ENCODE peak calls at places on chromosome 5, in six cellular contexts. M is GM12892, C is K562, W is SK-N-SH, I is GM12878, S is HepG2. D is an unnamed sample.

GRCh38 chr5:113574417-113574816 is 60.9 kb downstream of the YTHDC2 start:
- DNase-seq in M (no peak), C (peak; percentile 35), W (no peak), I (no peak), S (no peak), D (no peak)

GRCh38 chr5:31362931-31363568 is 168.8 kb downstream of the DROSHA start:
- DNase-seq in M (no peak), C (no peak), W (no peak), I (no peak), S (no peak), D (no peak)

GRCh38 chr5:141094481-141095262 is at the start of gene PCDHB2:
- DNase-seq in M (no peak), C (peak; percentile 37), W (peak; percentile 42), I (no peak), S (peak; percentile 79), D (no peak)

GRCh38 chr5:33981408-33982171 is 2.9 kb downstream of the SLC45A2 start:
- DNase-seq in M (no peak), C (no peak), W (no peak), I (no peak), S (no peak), D (no peak)

GRCh38 chr5:34522599-34523381 is 133.3 kb upstream of the RAI14 start:
- DNase-seq in M (peak; percentile 45), C (peak; percentile 88), W (peak; percentile 64), I (no peak), S (peak; percentile 65), D (peak; percentile 49)

GRCh38 chr5:173963107-173963506 is 25.9 kb upstream of the C5orf47 start:
- DNase-seq in M (no peak), C (no peak), W (no peak), I (no peak), S (no peak), D (no peak)

GRCh38 chr5:154058055-154059038 is 19.6 kb downstream of the MFAP3 start:
- DNase-seq in M (no peak), C (peak; percentile 18), W (no peak), I (peak; percentile 63), S (no peak), D (no peak)

GRCh38 chr5:89289604-89290003 is 406.6 kb upstream of the MEF2C start:
- DNase-seq in M (no peak), C (no peak), W (no peak), I (no peak), S (no peak), D (no peak)

GRCh38 chr5:127957183-127957582 is 126.4 kb upstream of the SLC12A2 start:
- DNase-seq in M (no peak), C (no peak), W (peak; percentile 53), I (no peak), S (peak; percentile 10), D (no peak)

GRCh38 chr5:111133436-111133751 is 41.2 kb downstream of the WDR36 start:
- DNase-seq in M (no peak), C (no peak), W (peak; percentile 17), I (no peak), S (no peak), D (no peak)

GRCh38 chr5:125550237-125550636 is 803.8 kb upstream of the ZNF608 start:
- DNase-seq in M (no peak), C (no peak), W (peak; percentile 35), I (no peak), S (no peak), D (no peak)

GRCh38 chr5:92886751-92887150 is 694.3 kb downstream of the NR2F1-AS1 start:
- DNase-seq in M (no peak), C (no peak), W (no peak), I (no peak), S (no peak), D (no peak)

GRCh38 chr5:93188876-93189485 is 392.0 kb downstream of the NR2F1-AS1 start:
- DNase-seq in M (no peak), C (no peak), W (no peak), I (no peak), S (no peak), D (no peak)

GRCh38 chr5:37774912-37775483 is 64.8 kb downstream of the GDNF start:
- DNase-seq in M (no peak), C (peak; percentile 64), W (no peak), I (peak; percentile 5), S (peak; percentile 13), D (no peak)

GRCh38 chr5:73591698-73592501 is 26.4 kb downstream of the UTP15 start:
- DNase-seq in M (no peak), C (no peak), W (peak; percentile 19), I (no peak), S (no peak), D (no peak)

GRCh38 chr5:4212981-4213819 is 617.6 kb downstream of the IRX1 start:
- DNase-seq in M (no peak), C (no peak), W (no peak), I (no peak), S (no peak), D (no peak)

GRCh38 chr5:110549301-110549700 is 177.2 kb downstream of the TMEM232 start:
- DNase-seq in M (no peak), C (no peak), W (no peak), I (no peak), S (no peak), D (no peak)

GRCh38 chr5:113040672-113041071 is 64.1 kb downstream of the DCP2 start:
- DNase-seq in M (no peak), C (no peak), W (no peak), I (no peak), S (no peak), D (no peak)

GRCh38 chr5:39712316-39713223 is 287.8 kb upstream of the DAB2 start:
- DNase-seq in M (no peak), C (no peak), W (no peak), I (no peak), S (no peak), D (no peak)

GRCh38 chr5:39716532-39716971 is 291.8 kb upstream of the DAB2 start:
- DNase-seq in M (no peak), C (peak; percentile 46), W (peak; percentile 26), I (no peak), S (peak; percentile 67), D (no peak)

GRCh38 chr5:39714036-39714698 is 289.4 kb upstream of the DAB2 start:
- DNase-seq in M (no peak), C (peak; percentile 64), W (peak; percentile 8), I (peak; percentile 3), S (peak; percentile 41), D (no peak)

GRCh38 chr5:39717186-39717897 is 292.6 kb upstream of the DAB2 start:
- DNase-seq in M (no peak), C (no peak), W (no peak), I (no peak), S (no peak), D (no peak)

DNA sequence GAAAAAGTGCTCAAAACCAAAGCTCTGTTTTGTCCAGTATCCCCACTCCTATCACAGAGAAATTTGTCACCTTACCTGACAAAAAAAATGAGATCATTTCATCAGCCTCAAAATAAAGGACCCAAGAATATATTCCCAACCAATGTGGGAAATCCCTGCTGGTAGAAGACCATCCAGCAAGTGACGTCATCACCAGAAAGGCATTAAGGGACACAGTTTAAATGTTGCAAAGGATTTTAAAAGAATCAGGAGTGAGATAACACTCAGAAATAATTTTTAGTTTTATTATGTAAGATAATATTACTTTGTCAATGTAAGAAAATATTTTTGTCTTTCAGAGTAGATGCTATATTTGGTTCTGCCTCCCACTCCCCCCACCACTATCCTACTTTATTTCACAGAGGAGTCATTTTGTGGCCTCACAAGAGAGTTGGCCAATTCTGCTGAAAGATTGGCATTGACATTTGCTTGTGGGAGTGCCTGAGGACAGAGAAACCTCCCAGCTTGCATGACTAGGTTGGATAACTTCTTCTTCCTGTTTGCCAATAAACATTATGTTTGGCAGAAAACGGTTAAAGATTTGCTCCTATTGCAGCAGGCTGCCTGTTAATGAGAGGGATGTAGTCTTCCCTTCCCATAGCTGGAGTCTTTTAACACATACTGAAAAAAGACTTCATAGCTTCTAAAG is 288.6 kb upstream of the DAB2 start:
- DNase-seq in M (no peak), C (no peak), W (no peak), I (no peak), S (no peak), D (no peak)
- TF ChIP-seq TAF1 in M (no peak), C (no peak), W (no peak), I (no peak), S (no peak), D (no peak)

GRCh38 chr5:90613918-90614504 is 55.4 kb downstream of the ADGRV1 start:
- DNase-seq in M (no peak), C (peak; percentile 49), W (no peak), I (no peak), S (no peak), D (no peak)
- TF ChIP-seq TAF1 in M (no peak), C (no peak), W (no peak), I (no peak), S (no peak), D (no peak)

GRCh38 chr5:142515036-142515435 is 170.9 kb downstream of the FGF1 start:
- DNase-seq in M (no peak), C (no peak), W (no peak), I (no peak), S (no peak), D (no peak)

GRCh38 chr5:142511318-142511717 is 174.6 kb downstream of the FGF1 start:
- DNase-seq in M (no peak), C (no peak), W (no peak), I (no peak), S (no peak), D (no peak)

GRCh38 chr5:142512041-142512679 is 173.7 kb downstream of the FGF1 start:
- DNase-seq in M (no peak), C (no peak), W (no peak), I (no peak), S (no peak), D (no peak)

GRCh38 chr5:142514196-142514595 is 171.7 kb downstream of the FGF1 start:
- DNase-seq in M (no peak), C (no peak), W (no peak), I (no peak), S (no peak), D (no peak)

DNA sequence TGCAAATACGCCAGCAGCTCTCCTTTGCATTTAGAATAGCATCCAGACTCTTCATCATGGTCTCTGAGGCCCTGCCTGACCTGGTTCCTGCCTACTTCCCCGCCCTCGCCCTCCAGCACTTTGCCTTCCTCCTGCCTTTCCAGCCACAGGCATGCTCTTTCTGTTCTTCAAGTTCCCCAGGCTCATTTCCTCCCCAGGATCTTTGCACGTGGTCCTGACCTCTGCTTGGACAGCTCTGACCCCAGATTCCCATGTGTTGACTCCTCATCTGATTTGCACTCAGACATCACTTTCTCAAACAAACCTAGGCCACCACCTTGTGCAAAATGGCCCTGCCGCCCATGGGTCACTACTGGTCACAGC is 173.2 kb downstream of the FGF1 start:
- DNase-seq in M (no peak), C (no peak), W (no peak), I (no peak), S (peak; percentile 34), D (no peak)
- TF ChIP-seq TAF1 in M (no peak), C (no peak), W (no peak), I (no peak), S (no peak), D (no peak)

GRCh38 chr5:21826884-21827283 is 1026.3 kb downstream of the CDH12 start:
- DNase-seq in M (no peak), C (no peak), W (no peak), I (no peak), S (no peak), D (no peak)

GRCh38 chr5:21823076-21823574 is 1030.0 kb downstream of the CDH12 start:
- DNase-seq in M (no peak), C (no peak), W (no peak), I (no peak), S (no peak), D (no peak)

GRCh38 chr5:21817668-21818419 is 1035.3 kb downstream of the CDH12 start:
- DNase-seq in M (no peak), C (no peak), W (no peak), I (no peak), S (no peak), D (no peak)

GRCh38 chr5:21820527-21820926 is 1032.6 kb downstream of the CDH12 start:
- DNase-seq in M (no peak), C (no peak), W (no peak), I (no peak), S (no peak), D (no peak)

GRCh38 chr5:21823588-21823987 is 1029.6 kb downstream of the CDH12 start:
- DNase-seq in M (no peak), C (no peak), W (no peak), I (no peak), S (no peak), D (no peak)
- TF ChIP-seq TAF1 in M (no peak), C (no peak), W (no peak), I (no peak), S (no peak), D (no peak)

D was measured in GM12891.